ENCODE peak calls at places on chromosomes 12 and 14, in six cellular contexts. B is body of pancreas, K is adipocyte, O is upper lobe of right lung, R is keratinocyte, U is GM23248. H is an unnamed sample.

GRCh38 chr12:1099158-1099557 is 108.1 kb downstream of the ERC1 start:
- DNase-seq in R (no peak), U (no peak), B (no peak), K (no peak), O (no peak), H (no peak)

GRCh38 chr12:105451211-105451610 is 120.7 kb downstream of the C12orf75 start:
- DNase-seq in U (peak; percentile 92), O (no peak), B (no peak), K (peak; percentile 71), R (no peak), H (no peak)

GRCh38 chr12:94815958-94816357 is 165.6 kb upstream of the TMCC3 start:
- DNase-seq in O (no peak), U (no peak), B (no peak), R (no peak), K (no peak), H (peak; percentile 21)

GRCh38 chr12:530308-530707 is 70.6 kb downstream of the B4GALNT3 start:
- DNase-seq in R (no peak), U (peak; percentile 89), B (no peak), O (no peak), K (no peak), H (no peak)

GRCh38 chr14:92287987-92288386 is 35.0 kb upstream of the SLC24A4 start:
- DNase-seq in U (no peak), B (no peak), K (no peak), O (no peak), R (no peak), H (no peak)

GRCh38 chr12:9932270-9932669 is at the start of gene CLEC2A:
- DNase-seq in K (no peak), O (no peak), B (no peak), R (no peak), U (no peak), H (no peak)

GRCh38 chr12:64332938-64333337 is 57.6 kb downstream of the C12orf56 start:
- DNase-seq in O (no peak), U (no peak), K (no peak), B (no peak), R (peak; percentile 19), H (no peak)

GRCh38 chr12:94714378-94714777 is 64.0 kb upstream of the TMCC3 start:
- DNase-seq in O (no peak), B (peak; percentile 11), U (peak; percentile 60), R (peak; percentile 41), K (no peak), H (no peak)

GRCh38 chr12:21248679-21249078 is 86.0 kb downstream of the SLCO1A2 start:
- DNase-seq in K (peak; percentile 57), O (no peak), B (no peak), R (no peak), U (peak; percentile 42), H (no peak)

GRCh38 chr14:53183071-53183470 is 29.9 kb upstream of the DDHD1 start:
- DNase-seq in B (no peak), R (no peak), K (no peak), U (no peak), O (no peak), H (no peak)

GRCh38 chr12:56032006-56032405 is 9.7 kb upstream of the RPS26 start:
- DNase-seq in R (no peak), B (no peak), U (no peak), K (no peak), O (no peak), H (no peak)

GRCh38 chr12:132731574-132731973 is 20.9 kb downstream of the PGAM5 start:
- DNase-seq in R (no peak), B (no peak), U (no peak), O (no peak), K (no peak), H (no peak)
- H3K36me3 ChIP-seq in R (peaks cover 53% of the 10 kb centered on the region), B (peaks cover 52% of the 10 kb centered on the region), U (peaks cover 55% of the 10 kb centered on the region), O (peaks cover 83% of the 10 kb centered on the region), K (peaks cover 91% of the 10 kb centered on the region), H (no peaks in the 10 kb centered on the region)

GRCh38 chr12:121330692-121331091 is 21.5 kb downstream of the ANAPC5 start:
- DNase-seq in O (no peak), B (no peak), U (no peak), K (no peak), R (no peak), H (no peak)

GRCh38 chr12:121330195-121330594 is 22.0 kb downstream of the ANAPC5 start:
- DNase-seq in U (no peak), K (no peak), R (no peak), O (no peak), B (no peak), H (no peak)

GRCh38 chr12:121334513-121335343 is 17.5 kb downstream of the ANAPC5 start:
- DNase-seq in K (peak; percentile 91), U (peak; percentile 85), R (peak; percentile 58), O (no peak), B (peak; percentile 44), H (no peak)

GRCh38 chr12:121331268-121331667 is 20.9 kb downstream of the ANAPC5 start:
- DNase-seq in O (no peak), K (no peak), R (no peak), B (peak; percentile 44), U (peak; percentile 10), H (no peak)

GRCh38 chr12:121333747-121334146 is 18.5 kb downstream of the ANAPC5 start:
- DNase-seq in U (no peak), K (no peak), O (no peak), B (no peak), R (no peak), H (no peak)
- H3K36me3 ChIP-seq in U (peaks cover 59% of the 10 kb centered on the region), K (peaks cover 81% of the 10 kb centered on the region), O (peaks cover 95% of the 10 kb centered on the region), B (peaks cover 11% of the 10 kb centered on the region), R (peaks cover 18% of the 10 kb centered on the region), H (no peaks in the 10 kb centered on the region)

GRCh38 chr12:118397693-118398440 is 21.5 kb downstream of the SUDS3 start:
- DNase-seq in B (no peak), O (no peak), K (no peak), R (no peak), U (no peak), H (no peak)
- H3K36me3 ChIP-seq in B (peaks cover 27% of the 10 kb centered on the region), O (peaks cover 89% of the 10 kb centered on the region), K (peaks cover 42% of the 10 kb centered on the region), R (peaks cover 24% of the 10 kb centered on the region), U (peaks cover 7% of the 10 kb centered on the region), H (peaks cover 92% of the 10 kb centered on the region)

GRCh38 chr14:77423423-77423822 is at the start of gene NOXRED1:
- DNase-seq in K (no peak), B (no peak), U (no peak), O (no peak), R (no peak), H (no peak)
- H3K36me3 ChIP-seq in K (peaks cover 49% of the 10 kb centered on the region), B (peaks cover 34% of the 10 kb centered on the region), U (peaks cover 18% of the 10 kb centered on the region), O (peaks cover 58% of the 10 kb centered on the region), R (peaks cover 22% of the 10 kb centered on the region), H (no peaks in the 10 kb centered on the region)

GRCh38 chr12:126228936-126229335 is 1163.7 kb downstream of the AACS start:
- DNase-seq in O (no peak), U (no peak), B (no peak), R (no peak), K (no peak), H (no peak)
- H3K36me3 ChIP-seq in O (no peaks in the 10 kb centered on the region), U (no peaks in the 10 kb centered on the region), B (no peaks in the 10 kb centered on the region), R (no peaks in the 10 kb centered on the region), K (no peaks in the 10 kb centered on the region), H (no peaks in the 10 kb centered on the region)